ENCODE peak calls at places on chromosomes 7 and 10, in nine cellular contexts. W is iPS-NIHi11; F is activated CD8-positive, alpha-beta memory T cell treated with anti-CD3 and anti-CD28 coated beads, Interleukin-2, amount 50 U/mL, for 48 hours; V is B cell; S is stimulated activated CD4-positive, alpha-beta T cell treated with anti-CD3 and anti-CD28 coated beads, Interleukin-1b, Interleukin-23, amount 100 ng/mL, for 48 hours; G is stimulated activated CD8-positive, alpha-beta memory T cell treated with anti-CD3 and anti-CD28 coated beads, Interleukin-4, amount 100 ng/mL, for 1 hour; Z is AG08396; J is Calu3; N is GM23248. D is an unnamed sample.

GRCh38 chr10:59332581-59332980 is 29.8 kb downstream of the FAM13C start:
- DNase-seq in W (no peak), F (no peak), V (no peak), S (no peak), G (no peak), Z (no peak), J (no peak), N (no peak), D (no peak)

GRCh38 chr7:45701701-45702460 is 127.7 kb downstream of the ADCY1 start:
- DNase-seq in W (no peak), F (peak), V (no peak), S (no peak), G (no peak), Z (no peak), J (no peak), N (no peak), D (no peak)

GRCh38 chr7:112129655-112130323 is 76.4 kb downstream of the DOCK4 start:
- DNase-seq in W (peak), F (no peak), V (no peak), S (no peak), G (no peak), Z (no peak), J (no peak), N (no peak), D (no peak)

GRCh38 chr7:26454180-26454579 is 162.5 kb downstream of the SNX10 start:
- DNase-seq in W (no peak), F (no peak), V (no peak), S (no peak), G (no peak), Z (no peak), J (no peak), N (peak), D (no peak)

GRCh38 chr10:70694410-70695179 is 22.3 kb downstream of the ADAMTS14 start:
- DNase-seq in W (no peak), F (no peak), V (no peak), S (no peak), G (no peak), Z (peak), J (no peak), N (peak), D (no peak)

GRCh38 chr7:100090527-100091410 is 2.0 kb downstream of the COPS6 start:
- DNase-seq in W (no peak), F (peak), V (no peak), S (no peak), G (no peak), Z (no peak), J (no peak), N (peak), D (no peak)

GRCh38 chr7:23893942-23894890 is 184.2 kb downstream of the STK31 start:
- DNase-seq in W (no peak), F (peak), V (no peak), S (peak), G (no peak), Z (no peak), J (no peak), N (peak), D (no peak)

GRCh38 chr7:94022550-94022949 is 18.4 kb upstream of the BET1 start:
- DNase-seq in W (no peak), F (no peak), V (peak), S (no peak), G (no peak), Z (no peak), J (no peak), N (no peak), D (no peak)

GRCh38 chr10:86779267-86780017 is 23.0 kb downstream of the BMPR1A start:
- DNase-seq in W (no peak), F (no peak), V (no peak), S (no peak), G (no peak), Z (no peak), J (no peak), N (peak), D (no peak)

GRCh38 chr10:133324198-133324792 is 12.4 kb downstream of the CALY start:
- DNase-seq in W (peak), F (peak), V (peak), S (peak), G (no peak), Z (peak), J (peak), N (peak), D (no peak)

GRCh38 chr10:100485841-100486495 is 23.2 kb downstream of the WNT8B start:
- DNase-seq in W (peak), F (no peak), V (no peak), S (no peak), G (no peak), Z (no peak), J (no peak), N (no peak), D (no peak)

GRCh38 chr10:11775412-11775811 is 33.2 kb downstream of the ECHDC3 start:
- DNase-seq in W (no peak), F (no peak), V (no peak), S (no peak), G (no peak), Z (no peak), J (no peak), N (no peak), D (no peak)

GRCh38 chr7:32266932-32267475 is 196.8 kb upstream of the PDE1C start:
- DNase-seq in W (peak), F (no peak), V (no peak), S (no peak), G (no peak), Z (no peak), J (no peak), N (no peak), D (no peak)

GRCh38 chr10:25104441-25104840 is 70.4 kb upstream of the GPR158 start:
- DNase-seq in W (no peak), F (no peak), V (no peak), S (no peak), G (no peak), Z (no peak), J (no peak), N (no peak), D (no peak)

GRCh38 chr7:66255533-66256100 is 50.5 kb downstream of the TPST1 start:
- DNase-seq in W (no peak), F (no peak), V (no peak), S (no peak), G (no peak), Z (no peak), J (no peak), N (peak), D (no peak)

GRCh38 chr7:47337531-47337930 is 244.4 kb downstream of the TNS3 start:
- DNase-seq in W (peak), F (no peak), V (no peak), S (no peak), G (no peak), Z (no peak), J (no peak), N (peak), D (no peak)

GRCh38 chr7:122813845-122814244 is 72.4 kb downstream of the CADPS2 start:
- DNase-seq in W (no peak), F (no peak), V (no peak), S (no peak), G (no peak), Z (no peak), J (no peak), N (no peak), D (no peak)

GRCh38 chr7:96952974-96953391 is 52.4 kb upstream of the DLX6 start:
- DNase-seq in W (no peak), F (no peak), V (no peak), S (no peak), G (no peak), Z (peak), J (no peak), N (peak), D (no peak)

D was measured in progenitor cell of endocrine pancreas.